ENCODE peak calls at places on chromosome 20, in six cellular contexts. One of them, this sample, is unnamed.

GRCh38 chr20:36547186-36548005 is 6.1 kb downstream of the MYL9 start:
- DNase-seq in GM12878: no peak
- DNase-seq in stimulated activated naive CD4-positive, alpha-beta T cell: no peak
- DNase-seq in HFF-Myc: no peak
- DNase-seq in hypothalamus: no peak
- DNase-seq in activated T-helper 2 cell treated with anti-CD3 and anti-CD28 coated beads, Interferon-gamma antibody, Interleukin-2, Interleukin-4, amounts not matched to agents 10 μg/mL and 5 μg/mL and 100 μg/mL, durations not matched to agents 14 hours and 24 hours and 36 hours: no peak
- DNase-seq in this sample: no peak

GRCh38 chr20:33231237-33231636 is 4.6 kb upstream of the BPIFA1 start:
- DNase-seq in hypothalamus: no peak
- DNase-seq in stimulated activated naive CD4-positive, alpha-beta T cell: no peak
- DNase-seq in GM12878: no peak
- DNase-seq in HFF-Myc: no peak
- DNase-seq in activated T-helper 2 cell treated with anti-CD3 and anti-CD28 coated beads, Interferon-gamma antibody, Interleukin-2, Interleukin-4, amounts not matched to agents 10 μg/mL and 5 μg/mL and 100 μg/mL, durations not matched to agents 14 hours and 24 hours and 36 hours: no peak
- DNase-seq in this sample: no peak

GRCh38 chr20:36181934-36182603 is 27.5 kb downstream of the EPB41L1 start:
- DNase-seq in HFF-Myc: no peak
- DNase-seq in GM12878: no peak
- DNase-seq in hypothalamus: no peak
- DNase-seq in stimulated activated naive CD4-positive, alpha-beta T cell: no peak
- DNase-seq in activated T-helper 2 cell treated with anti-CD3 and anti-CD28 coated beads, Interferon-gamma antibody, Interleukin-2, Interleukin-4, amounts not matched to agents 10 μg/mL and 5 μg/mL and 100 μg/mL, durations not matched to agents 14 hours and 24 hours and 36 hours: no peak
- DNase-seq in this sample: peak; percentile 61

GRCh38 chr20:23391707-23392310 is 29.5 kb downstream of the NAPB start:
- DNase-seq in stimulated activated naive CD4-positive, alpha-beta T cell: no peak
- DNase-seq in GM12878: no peak
- DNase-seq in hypothalamus: no peak
- DNase-seq in HFF-Myc: no peak
- DNase-seq in activated T-helper 2 cell treated with anti-CD3 and anti-CD28 coated beads, Interferon-gamma antibody, Interleukin-2, Interleukin-4, amounts not matched to agents 10 μg/mL and 5 μg/mL and 100 μg/mL, durations not matched to agents 14 hours and 24 hours and 36 hours: no peak
- DNase-seq in this sample: no peak

GRCh38 chr20:40811004-40811403 is 122.0 kb upstream of the MAFB start:
- DNase-seq in HFF-Myc: no peak
- DNase-seq in activated T-helper 2 cell treated with anti-CD3 and anti-CD28 coated beads, Interferon-gamma antibody, Interleukin-2, Interleukin-4, amounts not matched to agents 10 μg/mL and 5 μg/mL and 100 μg/mL, durations not matched to agents 14 hours and 24 hours and 36 hours: no peak
- DNase-seq in stimulated activated naive CD4-positive, alpha-beta T cell: no peak
- DNase-seq in GM12878: no peak
- DNase-seq in hypothalamus: no peak
- DNase-seq in this sample: no peak

GRCh38 chr20:44491635-44492395 is 16.1 kb downstream of the TTPAL start:
- DNase-seq in HFF-Myc: no peak
- DNase-seq in hypothalamus: no peak
- DNase-seq in activated T-helper 2 cell treated with anti-CD3 and anti-CD28 coated beads, Interferon-gamma antibody, Interleukin-2, Interleukin-4, amounts not matched to agents 10 μg/mL and 5 μg/mL and 100 μg/mL, durations not matched to agents 14 hours and 24 hours and 36 hours: no peak
- DNase-seq in stimulated activated naive CD4-positive, alpha-beta T cell: no peak
- DNase-seq in GM12878: no peak
- DNase-seq in this sample: peak; percentile 74

GRCh38 chr20:58366866-58367265 is 22.2 kb upstream of the VAPB start:
- DNase-seq in activated T-helper 2 cell treated with anti-CD3 and anti-CD28 coated beads, Interferon-gamma antibody, Interleukin-2, Interleukin-4, amounts not matched to agents 10 μg/mL and 5 μg/mL and 100 μg/mL, durations not matched to agents 14 hours and 24 hours and 36 hours: no peak
- DNase-seq in HFF-Myc: no peak
- DNase-seq in hypothalamus: no peak
- DNase-seq in stimulated activated naive CD4-positive, alpha-beta T cell: no peak
- DNase-seq in GM12878: no peak
- DNase-seq in this sample: no peak

GRCh38 chr20:63036266-63036665 is 29.5 kb upstream of the BHLHE23 start:
- DNase-seq in GM12878: no peak
- DNase-seq in hypothalamus: no peak
- DNase-seq in HFF-Myc: no peak
- DNase-seq in stimulated activated naive CD4-positive, alpha-beta T cell: no peak
- DNase-seq in activated T-helper 2 cell treated with anti-CD3 and anti-CD28 coated beads, Interferon-gamma antibody, Interleukin-2, Interleukin-4, amounts not matched to agents 10 μg/mL and 5 μg/mL and 100 μg/mL, durations not matched to agents 14 hours and 24 hours and 36 hours: no peak
- DNase-seq in this sample: no peak

GRCh38 chr20:46176744-46177378 is 58.7 kb downstream of the CD40 start:
- DNase-seq in hypothalamus: no peak
- DNase-seq in activated T-helper 2 cell treated with anti-CD3 and anti-CD28 coated beads, Interferon-gamma antibody, Interleukin-2, Interleukin-4, amounts not matched to agents 10 μg/mL and 5 μg/mL and 100 μg/mL, durations not matched to agents 14 hours and 24 hours and 36 hours: no peak
- DNase-seq in HFF-Myc: no peak
- DNase-seq in stimulated activated naive CD4-positive, alpha-beta T cell: no peak
- DNase-seq in GM12878: no peak
- DNase-seq in this sample: no peak

GRCh38 chr20:32536861-32537656 is 48.1 kb downstream of the NOL4L start:
- DNase-seq in activated T-helper 2 cell treated with anti-CD3 and anti-CD28 coated beads, Interferon-gamma antibody, Interleukin-2, Interleukin-4, amounts not matched to agents 10 μg/mL and 5 μg/mL and 100 μg/mL, durations not matched to agents 14 hours and 24 hours and 36 hours: peak; percentile 72
- DNase-seq in hypothalamus: peak; percentile 20
- DNase-seq in stimulated activated naive CD4-positive, alpha-beta T cell: peak; percentile 73
- DNase-seq in GM12878: no peak
- DNase-seq in HFF-Myc: no peak
- DNase-seq in this sample: no peak

GRCh38 chr20:61725145-61725544 is 340.5 kb downstream of the TAF4 start:
- DNase-seq in hypothalamus: no peak
- DNase-seq in activated T-helper 2 cell treated with anti-CD3 and anti-CD28 coated beads, Interferon-gamma antibody, Interleukin-2, Interleukin-4, amounts not matched to agents 10 μg/mL and 5 μg/mL and 100 μg/mL, durations not matched to agents 14 hours and 24 hours and 36 hours: no peak
- DNase-seq in HFF-Myc: no peak
- DNase-seq in GM12878: no peak
- DNase-seq in stimulated activated naive CD4-positive, alpha-beta T cell: no peak
- DNase-seq in this sample: no peak

GRCh38 chr20:62774076-62774714 is 22.1 kb upstream of the MRGBP start:
- DNase-seq in activated T-helper 2 cell treated with anti-CD3 and anti-CD28 coated beads, Interferon-gamma antibody, Interleukin-2, Interleukin-4, amounts not matched to agents 10 μg/mL and 5 μg/mL and 100 μg/mL, durations not matched to agents 14 hours and 24 hours and 36 hours: no peak
- DNase-seq in HFF-Myc: no peak
- DNase-seq in stimulated activated naive CD4-positive, alpha-beta T cell: no peak
- DNase-seq in GM12878: no peak
- DNase-seq in hypothalamus: no peak
- DNase-seq in this sample: no peak